ENCODE peak calls at places on chromosome X, in four cellular contexts. I is MCF 10A, F is right lobe of liver, O is thoracic aorta. D is an unnamed sample.

GRCh38 chrX:10395643-10396042 is 224.7 kb downstream of the MID1 start:
- DNase-seq in I (no peak), O (no peak), F (no peak), D (no peak)

GRCh38 chrX:1084689-1085088 is 127.8 kb downstream of the CRLF2 start:
- DNase-seq in I (no peak), F (no peak), O (no peak), D (no peak)

GRCh38 chrX:40108959-40109287 is 11.2 kb upstream of the BCOR start:
- DNase-seq in I (peak; percentile 76), O (no peak), F (peak; percentile 86), D (peak; percentile 59)

GRCh38 chrX:8870411-8870810 is 69.2 kb upstream of the FAM9A start:
- DNase-seq in O (no peak), I (no peak), F (no peak), D (no peak)

GRCh38 chrX:133229361-133229760 is 11.2 kb upstream of the TFDP3 start:
- DNase-seq in F (no peak), I (peak; percentile 86), O (no peak), D (no peak)

GRCh38 chrX:10633722-10634121 is 13.3 kb upstream of the MID1 start:
- DNase-seq in I (peak; percentile 88), O (peak; percentile 21), F (no peak), D (peak; percentile 17)

GRCh38 chrX:46317158-46317557 is 228.1 kb downstream of the ZNF674 start:
- DNase-seq in O (no peak), F (no peak), I (peak; percentile 20), D (no peak)

GRCh38 chrX:78517124-78517523 is 142.0 kb downstream of the RTL3 start:
- DNase-seq in I (no peak), O (no peak), F (no peak), D (no peak)

GRCh38 chrX:69362889-69363288 is 141.2 kb upstream of the NALF2 start:
- DNase-seq in I (no peak), O (no peak), F (no peak), D (no peak)

GRCh38 chrX:133588827-133589226 is 173.5 kb upstream of the GPC4 start:
- DNase-seq in F (no peak), O (no peak), I (no peak), D (no peak)

GRCh38 chrX:13197961-13198761 is 121.7 kb downstream of the ATXN3L start:
- DNase-seq in F (no peak), I (no peak), O (no peak), D (no peak)

GRCh38 chrX:56833626-56834025 is 104.6 kb downstream of the NBDY start:
- DNase-seq in F (no peak), O (no peak), I (no peak), D (no peak)

GRCh38 chrX:123450217-123450616 is 266.1 kb downstream of the GRIA3 start:
- DNase-seq in F (no peak), O (no peak), I (peak; percentile 30), D (no peak)

GRCh38 chrX:70087857-70088256 is 25.6 kb downstream of the OTUD6A start:
- DNase-seq in F (no peak), O (no peak), I (peak; percentile 33), D (no peak)

GRCh38 chrX:40153335-40154221 is 55.8 kb upstream of the BCOR start:
- DNase-seq in I (peak; percentile 49), O (no peak), F (peak; percentile 64), D (peak; percentile 65)

GRCh38 chrX:9494806-9495205 is 29.9 kb downstream of the TBL1X start:
- DNase-seq in I (peak; percentile 5), O (no peak), F (no peak), D (no peak)

GRCh38 chrX:124010157-124010556 is 48.7 kb downstream of the STAG2 start:
- DNase-seq in I (peak; percentile 54), O (no peak), F (no peak), D (no peak)

GRCh38 chrX:45843518-45843917 is 642.8 kb upstream of the DIPK2B start:
- DNase-seq in O (no peak), I (peak; percentile 46), F (no peak), D (no peak)

GRCh38 chrX:65601126-65601525 is 66.3 kb upstream of the MSN start:
- DNase-seq in I (no peak), O (no peak), F (no peak), D (no peak)

GRCh38 chrX:108322243-108322642 is 116.0 kb downstream of the COL4A6 start:
- DNase-seq in I (no peak), O (no peak), F (no peak), D (no peak)

GRCh38 chrX:108186811-108187210 is 95.2 kb downstream of the ATG4A start:
- DNase-seq in O (no peak), F (no peak), I (peak; percentile 70), D (no peak)

GRCh38 chrX:52988985-52989917 is 30.9 kb upstream of the FAM156A start:
- DNase-seq in O (no peak), F (no peak), I (peak; percentile 27), D (no peak)

GRCh38 chrX:41973208-41973607 is 49.9 kb upstream of the CASK start:
- DNase-seq in O (no peak), I (no peak), F (no peak), D (no peak)

GRCh38 chrX:70253377-70254062 is 6.5 kb downstream of the P2RY4 start:
- DNase-seq in I (peak; percentile 43), O (no peak), F (no peak), D (no peak)

GRCh38 chrX:123084797-123085196 is 99.3 kb upstream of the GRIA3 start:
- DNase-seq in F (no peak), I (peak; percentile 75), O (no peak), D (no peak)

DNA sequence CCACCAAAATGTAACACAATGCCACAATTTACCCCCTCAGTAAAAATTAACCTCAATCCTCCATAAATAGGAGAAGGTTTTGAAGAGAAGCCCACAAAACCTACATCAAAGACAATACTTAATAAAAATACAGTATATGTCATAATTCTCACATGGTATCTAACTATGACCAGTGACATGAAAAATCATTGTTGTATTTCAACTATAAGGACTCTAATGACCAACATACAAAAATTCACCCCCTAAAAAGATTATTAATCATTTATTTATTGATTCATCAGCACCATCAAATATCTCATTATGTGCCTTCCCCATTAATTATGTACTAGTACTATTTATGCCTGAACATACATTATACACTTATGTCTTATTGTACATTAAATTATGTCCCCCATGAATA is 77.1 kb upstream of the ZMAT1 start:
- DNase-seq in O (no peak), F (no peak), I (no peak), D (no peak)
- TF ChIP-seq CTCF in O (no peak), F (no peak), I (no peak), D (no peak)

GRCh38 chrX:110987292-110987691 is 108.7 kb upstream of the PAK3 start:
- DNase-seq in I (no peak), F (no peak), O (no peak), D (peak; percentile 19)
- TF ChIP-seq CTCF in I (no peak), F (no peak), O (no peak), D (no peak)

GRCh38 chrX:150643271-150643670 is 49.9 kb upstream of the MTMR1 start:
- DNase-seq in O (no peak), I (peak; percentile 13), F (no peak), D (no peak)
- TF ChIP-seq CTCF in O (no peak), I (peak; percentile 20), F (no peak), D (no peak)

GRCh38 chrX:47628980-47629379 is 750 bp downstream of the CFP start:
- DNase-seq in I (peak; percentile 35), O (no peak), F (no peak), D (no peak)
- TF ChIP-seq CTCF in I (no peak), O (no peak), F (peak; percentile 28), D (no peak)

GRCh38 chrX:48511561-48511960 is 2.8 kb downstream of the PORCN start:
- DNase-seq in O (no peak), F (no peak), I (no peak), D (no peak)
- TF ChIP-seq CTCF in O (no peak), F (peak; percentile 21), I (no peak), D (no peak)

GRCh38 chrX:23908219-23909003 is 605 bp downstream of the CXorf58 start:
- DNase-seq in F (no peak), I (no peak), O (no peak), D (no peak)
- TF ChIP-seq CTCF in F (no peak), I (no peak), O (no peak), D (no peak)

GRCh38 chrX:37060999-37061398 is 52.8 kb downstream of the FAM47C start:
- DNase-seq in O (no peak), I (peak; percentile 65), F (no peak), D (no peak)
- TF ChIP-seq CTCF in O (peak; percentile 52), I (peak; percentile 46), F (peak; percentile 59), D (peak; percentile 44)

DNA sequence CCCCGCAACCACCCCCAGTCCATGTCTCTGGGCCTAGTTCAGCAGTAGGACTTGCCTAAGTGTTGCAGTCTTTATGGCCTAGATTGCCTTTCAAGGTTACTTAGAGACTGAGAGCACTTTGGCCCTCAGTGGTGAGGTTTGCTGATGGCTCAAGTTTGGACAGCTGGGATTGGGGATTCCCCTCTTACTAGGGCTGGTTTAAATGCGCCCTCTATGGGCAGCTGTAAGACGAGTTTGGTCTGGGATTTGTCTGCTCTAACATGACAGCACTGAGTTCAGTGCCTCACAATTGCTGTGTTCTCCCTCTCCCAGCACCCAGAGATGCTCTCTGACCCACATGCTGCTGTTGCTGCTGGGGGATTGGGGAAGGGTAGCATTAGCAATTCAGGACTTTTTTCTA is 23.1 kb downstream of the DACH2 start:
- DNase-seq in O (no peak), I (peak; percentile 61), F (no peak), D (peak; percentile 22)
- TF ChIP-seq CTCF in O (no peak), I (peak; percentile 26), F (peak; percentile 19), D (peak; percentile 29)

DNA sequence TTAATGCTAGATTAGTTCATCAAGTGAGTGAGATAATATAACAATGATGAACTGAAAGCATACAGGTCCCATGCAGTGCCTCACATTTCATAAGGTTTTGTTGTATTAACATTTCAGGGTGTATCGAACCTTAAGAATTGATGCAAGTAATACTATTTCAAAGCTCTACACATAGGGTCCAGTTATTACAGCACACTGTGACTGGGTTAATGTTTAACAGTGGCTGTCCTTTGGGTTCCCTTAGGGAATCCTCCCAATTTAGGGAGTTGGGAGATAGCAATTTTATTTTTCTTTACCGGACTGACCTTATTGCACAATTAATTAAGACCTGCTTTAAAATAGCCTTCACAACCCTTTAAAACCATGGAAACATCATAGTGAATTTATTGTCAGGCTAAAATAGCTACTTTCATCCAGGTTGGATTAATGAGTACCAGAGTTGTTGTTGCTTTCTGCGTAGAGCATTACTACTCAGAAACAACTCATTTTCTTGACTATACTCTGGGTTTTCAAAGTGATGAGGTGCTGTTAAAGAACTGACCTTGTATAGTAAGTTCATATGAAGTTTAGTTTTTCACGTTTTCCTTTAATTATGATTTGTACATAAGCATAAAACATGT is 134.4 kb downstream of the AKAP4 start:
- DNase-seq in I (no peak), F (no peak), O (no peak), D (no peak)
- TF ChIP-seq CTCF in I (no peak), F (no peak), O (no peak), D (no peak)